ENCODE peak calls at places on chromosome 20, in four cellular contexts. One of them, this sample, is unnamed.

GRCh38 chr20:38134427-38135281 is 30.4 kb downstream of the TGM2 start:
- DNase-seq in HCT116: no peak
- DNase-seq in K562: peak; percentile 59
- DNase-seq in H1: no peak
- DNase-seq in this sample: no peak

GRCh38 chr20:42530855-42531674 is 658.6 kb downstream of the PTPRT start:
- DNase-seq in H1: peak; percentile 1
- DNase-seq in HCT116: no peak
- DNase-seq in K562: peak; percentile 49
- DNase-seq in this sample: no peak

GRCh38 chr20:60804240-60804917 is 447.7 kb upstream of the CDH4 start:
- DNase-seq in HCT116: no peak
- DNase-seq in H1: peak; percentile 23
- DNase-seq in K562: no peak
- DNase-seq in this sample: no peak

GRCh38 chr20:53571555-53572286 is 21.9 kb downstream of the ZNF217 start:
- DNase-seq in K562: peak; percentile 5
- DNase-seq in HCT116: no peak
- DNase-seq in H1: no peak
- DNase-seq in this sample: no peak

GRCh38 chr20:50680106-50680960 is 11.0 kb downstream of the RIPOR3 start:
- DNase-seq in HCT116: no peak
- DNase-seq in H1: no peak
- DNase-seq in K562: no peak
- DNase-seq in this sample: no peak

GRCh38 chr20:5691918-5692618 is 58.1 kb upstream of the SHLD1 start:
- DNase-seq in H1: no peak
- DNase-seq in HCT116: no peak
- DNase-seq in K562: no peak
- DNase-seq in this sample: peak; percentile 86

GRCh38 chr20:50303573-50304500 is 113.2 kb downstream of the CEBPB start:
- DNase-seq in HCT116: no peak
- DNase-seq in H1: no peak
- DNase-seq in K562: peak; percentile 57
- DNase-seq in this sample: no peak

GRCh38 chr20:6164421-6165341 is 41.9 kb upstream of the FERMT1 start:
- DNase-seq in H1: no peak
- DNase-seq in K562: no peak
- DNase-seq in HCT116: peak; percentile 15
- DNase-seq in this sample: no peak

GRCh38 chr20:49724637-49725606 is 11.2 kb upstream of the B4GALT5 start:
- DNase-seq in K562: peak; percentile 49
- DNase-seq in HCT116: no peak
- DNase-seq in H1: no peak
- DNase-seq in this sample: no peak

DNA sequence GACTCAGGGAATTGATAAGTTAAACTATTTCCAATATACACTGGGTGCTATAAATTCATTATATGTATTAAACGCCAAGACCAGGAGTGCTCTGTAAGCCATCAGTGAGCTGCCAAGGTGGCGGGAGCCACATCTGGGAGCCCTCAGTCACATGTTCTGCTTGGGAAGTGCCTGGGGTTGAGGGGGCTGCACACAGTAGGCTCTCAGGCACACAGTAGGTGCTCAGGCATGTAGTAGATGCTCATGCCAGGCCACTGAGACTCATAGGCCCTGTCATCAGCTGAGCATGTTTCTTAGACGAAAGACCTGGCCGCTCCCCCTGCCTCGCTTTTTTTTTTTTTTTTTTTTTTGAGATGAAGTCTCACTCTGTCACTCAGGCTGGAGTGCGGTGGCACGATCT is 83.3 kb upstream of the BHLHE23 start:
- DNase-seq in HCT116: no peak
- DNase-seq in H1: no peak
- DNase-seq in K562: no peak
- DNase-seq in this sample: no peak
- TF ChIP-seq SIN3A in HCT116: no peak
- TF ChIP-seq SIN3A in H1: no peak
- TF ChIP-seq SIN3A in K562: no peak
- TF ChIP-seq SIN3A in this sample: no peak

GRCh38 chr20:44306927-44307326 is 4.1 kb downstream of the FITM2 start:
- DNase-seq in K562: no peak
- DNase-seq in H1: no peak
- DNase-seq in HCT116: no peak
- DNase-seq in this sample: no peak
- TF ChIP-seq SIN3A in K562: no peak
- TF ChIP-seq SIN3A in H1: no peak
- TF ChIP-seq SIN3A in HCT116: no peak
- TF ChIP-seq SIN3A in this sample: no peak

GRCh38 chr20:2978519-2978918 is 64.9 kb upstream of the GNRH2 start:
- DNase-seq in HCT116: no peak
- DNase-seq in H1: no peak
- DNase-seq in K562: no peak
- DNase-seq in this sample: no peak

GRCh38 chr20:2967841-2968240 is 75.6 kb upstream of the GNRH2 start:
- DNase-seq in K562: no peak
- DNase-seq in H1: no peak
- DNase-seq in HCT116: no peak
- DNase-seq in this sample: no peak

DNA sequence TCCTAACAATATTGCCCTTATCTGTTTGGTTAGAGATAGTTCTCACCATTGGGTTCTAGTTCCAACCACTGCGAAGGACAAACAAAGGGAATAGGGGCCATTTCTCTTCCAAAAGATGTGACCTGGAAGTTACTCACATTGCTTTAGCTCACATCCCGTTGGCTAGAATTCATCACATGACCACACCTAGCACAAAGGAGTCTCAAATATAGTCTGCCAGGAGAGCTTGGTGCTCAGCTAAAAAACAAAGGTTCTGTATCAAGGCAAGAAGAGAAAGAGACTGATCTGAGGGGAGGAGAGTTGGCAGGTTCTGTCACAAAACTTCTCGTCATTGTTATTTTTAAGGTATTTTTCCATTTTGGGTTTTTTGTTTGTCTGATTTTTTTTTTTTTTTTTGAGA is 69.8 kb upstream of the GNRH2 start:
- DNase-seq in K562: peak; percentile 25
- DNase-seq in HCT116: no peak
- DNase-seq in H1: no peak
- DNase-seq in this sample: no peak
- TF ChIP-seq SIN3A in K562: no peak
- TF ChIP-seq SIN3A in HCT116: no peak
- TF ChIP-seq SIN3A in H1: no peak
- TF ChIP-seq SIN3A in this sample: no peak

GRCh38 chr20:3431109-3431508 is 23.6 kb upstream of the DNAAF9 start:
- DNase-seq in HCT116: no peak
- DNase-seq in H1: no peak
- DNase-seq in K562: no peak
- DNase-seq in this sample: no peak
- TF ChIP-seq SIN3A in HCT116: no peak
- TF ChIP-seq SIN3A in H1: no peak
- TF ChIP-seq SIN3A in K562: no peak
- TF ChIP-seq SIN3A in this sample: no peak

This sample was measured in GM12878.